ENCODE peak calls at places on chromosomes 5 and 9, in seven cellular contexts. K is EL, I is AG08396, A is NCI-H774, D is ovary, W is lung microvascular endothelial cell, U is lower leg skin. S is an unnamed sample.

GRCh38 chr9:112866662-112867274 is 23.9 kb downstream of the SLC46A2 start:
- DNase-seq in K (peak; percentile 89), W (peak; percentile 90), I (peak; percentile 29), D (no peak), A (no peak), U (no peak), S (no peak)

GRCh38 chr5:168525856-168526255 is 3.2 kb upstream of the FBLL1 start:
- DNase-seq in W (no peak), K (no peak), U (no peak), A (no peak), D (no peak), I (no peak), S (no peak)

GRCh38 chr5:161096006-161096405 is 244.0 kb upstream of the ATP10B start:
- DNase-seq in A (peak; percentile 56), D (no peak), U (no peak), W (no peak), I (no peak), K (no peak), S (no peak)

GRCh38 chr5:151739939-151740335 is 18.5 kb downstream of the ATOX1 start:
- DNase-seq in U (no peak), I (peak; percentile 69), W (peak; percentile 27), D (no peak), K (peak; percentile 98), A (no peak), S (no peak)

GRCh38 chr9:107587175-107587963 is 97.8 kb upstream of the KLF4 start:
- DNase-seq in U (no peak), K (no peak), W (peak; percentile 53), I (no peak), D (no peak), A (no peak), S (no peak)

GRCh38 chr5:8135742-8136141 is 266.8 kb downstream of the MTRR start:
- DNase-seq in A (no peak), K (no peak), I (no peak), U (no peak), D (no peak), W (no peak), S (no peak)

GRCh38 chr5:90421136-90421535 is 11.6 kb upstream of the CETN3 start:
- DNase-seq in A (no peak), K (peak; percentile 13), D (no peak), U (no peak), I (no peak), W (peak; percentile 22), S (no peak)

GRCh38 chr5:354581-355378 is 33.3 kb downstream of the AHRR start:
- DNase-seq in K (no peak), I (no peak), W (no peak), A (no peak), U (no peak), D (no peak), S (no peak)

GRCh38 chr9:131031642-131032005 is 22.6 kb downstream of the LAMC3 start:
- DNase-seq in K (no peak), D (no peak), A (no peak), I (no peak), W (no peak), U (no peak), S (no peak)

GRCh38 chr9:121637441-121638222 is 13.8 kb upstream of the DAB2IP start:
- DNase-seq in I (peak; percentile 68), U (no peak), W (no peak), K (peak; percentile 53), A (no peak), D (no peak), S (no peak)